ENCODE peak calls at places on chromosome 11, in five cellular contexts. P is stomach, Y is uterus, N is heart left ventricle, R is Caco-2. J is an unnamed sample.

GRCh38 chr11:116882386-116882785 is 45.0 kb upstream of the APOA1 start:
- DNase-seq in N (no peak), Y (no peak), P (no peak), R (no peak), J (no peak)

GRCh38 chr11:95647355-95647754 is 142.2 kb downstream of the FAM76B start:
- DNase-seq in R (no peak), N (no peak), Y (no peak), P (no peak), J (no peak)

GRCh38 chr11:77119531-77119936 is 8.5 kb upstream of the MYO7A start:
- DNase-seq in P (no peak), Y (no peak), R (no peak), N (no peak), J (no peak)

GRCh38 chr11:69361048-69361447 is 67.1 kb downstream of the MYEOV start:
- DNase-seq in P (no peak), Y (no peak), R (no peak), N (no peak), J (no peak)

GRCh38 chr11:77195071-77195705 is 67.1 kb downstream of the MYO7A start:
- DNase-seq in Y (no peak), P (no peak), R (no peak), N (no peak), J (no peak)

GRCh38 chr11:16572946-16573345 is 165.5 kb upstream of the C11orf58 start:
- DNase-seq in Y (no peak), R (no peak), P (no peak), N (no peak), J (no peak)

GRCh38 chr11:44563716-44564115 is 1.7 kb upstream of the CD82 start:
- DNase-seq in N (no peak), Y (no peak), P (no peak), R (no peak), J (no peak)

GRCh38 chr11:61899146-61899841 is 7.9 kb upstream of the FADS3 start:
- DNase-seq in P (peak; percentile 87), N (peak; percentile 85), Y (peak; percentile 86), R (peak; percentile 96), J (peak; percentile 96)

GRCh38 chr11:85718991-85719807 is 33.2 kb upstream of the CCDC89 start:
- DNase-seq in Y (no peak), N (peak; percentile 45), P (no peak), R (no peak), J (peak; percentile 21)

GRCh38 chr11:100851129-100851528 is 164.0 kb downstream of the ARHGAP42 start:
- DNase-seq in Y (no peak), N (no peak), P (no peak), R (no peak), J (no peak)

GRCh38 chr11:68890490-68891231 is 13.0 kb downstream of the MRPL21 start:
- DNase-seq in N (peak; percentile 93), P (peak; percentile 84), R (no peak), Y (peak; percentile 75), J (no peak)

GRCh38 chr11:122089111-122089510 is 26.9 kb downstream of the BLID start:
- DNase-seq in Y (no peak), N (no peak), R (no peak), P (no peak), J (no peak)

GRCh38 chr11:132186699-132187098 is 816.3 kb downstream of the NTM start:
- DNase-seq in Y (no peak), N (no peak), R (no peak), P (no peak), J (peak; percentile 37)
- TF ChIP-seq CTCF in Y (no peak), N (peak; percentile 12), R (peak; percentile 21), P (no peak), J (peak; percentile 48)

GRCh38 chr11:13354335-13354734 is 76.7 kb downstream of the BMAL1 start:
- DNase-seq in N (no peak), R (peak; percentile 30), Y (no peak), P (no peak), J (no peak)
- TF ChIP-seq CTCF in N (no peak), R (peak; percentile 30), Y (no peak), P (no peak), J (no peak)

GRCh38 chr11:130782361-130783221 is 133.7 kb downstream of the SNX19 start:
- DNase-seq in N (no peak), Y (no peak), P (no peak), R (no peak), J (no peak)
- TF ChIP-seq CTCF in N (no peak), Y (no peak), P (no peak), R (no peak), J (no peak)

GRCh38 chr11:63595296-63595695 is 18.9 kb downstream of the PLAAT3 start:
- DNase-seq in Y (no peak), R (no peak), N (no peak), P (no peak), J (no peak)

GRCh38 chr11:63592975-63593395 is 21.2 kb downstream of the PLAAT3 start:
- DNase-seq in P (no peak), Y (no peak), R (peak; percentile 67), N (no peak), J (peak; percentile 23)

GRCh38 chr11:63599211-63600122 is 14.8 kb downstream of the PLAAT3 start:
- DNase-seq in R (no peak), N (no peak), Y (no peak), P (no peak), J (no peak)

GRCh38 chr11:63602296-63602695 is 11.9 kb downstream of the PLAAT3 start:
- DNase-seq in P (no peak), R (no peak), Y (peak; percentile 36), N (no peak), J (no peak)

GRCh38 chr11:63598556-63598955 is 15.7 kb downstream of the PLAAT3 start:
- DNase-seq in R (no peak), Y (no peak), P (no peak), N (no peak), J (no peak)
- TF ChIP-seq CTCF in R (no peak), Y (no peak), P (no peak), N (no peak), J (no peak)

GRCh38 chr11:93197383-93198220 is at the start of gene SLC36A4:
- DNase-seq in R (peak; percentile 92), N (peak; percentile 87), Y (peak; percentile 87), P (peak; percentile 93), J (peak; percentile 92)
- TF ChIP-seq CTCF in R (no peak), N (no peak), Y (no peak), P (no peak), J (no peak)

GRCh38 chr11:597166-597725 is 18.5 kb downstream of the IRF7 start:
- DNase-seq in N (no peak), R (no peak), P (no peak), Y (no peak), J (no peak)
- TF ChIP-seq CTCF in N (no peak), R (no peak), P (no peak), Y (no peak), J (no peak)

GRCh38 chr11:43508511-43508918 is 149.8 kb downstream of the TTC17 start:
- DNase-seq in N (no peak), Y (no peak), R (no peak), P (no peak), J (no peak)

GRCh38 chr11:43505171-43505570 is 146.5 kb downstream of the TTC17 start:
- DNase-seq in N (no peak), R (no peak), Y (no peak), P (no peak), J (no peak)

GRCh38 chr11:43507171-43507570 is 148.5 kb downstream of the TTC17 start:
- DNase-seq in Y (no peak), R (no peak), P (no peak), N (no peak), J (no peak)

GRCh38 chr11:43504316-43504950 is 145.7 kb downstream of the TTC17 start:
- DNase-seq in Y (no peak), R (peak; percentile 42), N (no peak), P (no peak), J (peak; percentile 15)

GRCh38 chr11:43503417-43503816 is 144.7 kb downstream of the TTC17 start:
- DNase-seq in R (no peak), P (no peak), Y (no peak), N (no peak), J (no peak)
- TF ChIP-seq CTCF in R (no peak), P (no peak), Y (no peak), N (no peak), J (no peak)

GRCh38 chr11:64344160-64344559 is 4.2 kb downstream of the CCDC88B start:
- DNase-seq in P (no peak), Y (no peak), R (no peak), N (no peak), J (no peak)

GRCh38 chr11:64342869-64343739 is 3.1 kb downstream of the CCDC88B start:
- DNase-seq in R (no peak), N (no peak), P (no peak), Y (no peak), J (no peak)

GRCh38 chr11:64341851-64342791 is 2.1 kb downstream of the CCDC88B start:
- DNase-seq in P (peak; percentile 96), R (no peak), Y (peak; percentile 89), N (peak; percentile 88), J (peak; percentile 95)

GRCh38 chr11:64344721-64345120 is 4.7 kb downstream of the CCDC88B start:
- DNase-seq in Y (no peak), N (no peak), P (no peak), R (no peak), J (no peak)

DNA sequence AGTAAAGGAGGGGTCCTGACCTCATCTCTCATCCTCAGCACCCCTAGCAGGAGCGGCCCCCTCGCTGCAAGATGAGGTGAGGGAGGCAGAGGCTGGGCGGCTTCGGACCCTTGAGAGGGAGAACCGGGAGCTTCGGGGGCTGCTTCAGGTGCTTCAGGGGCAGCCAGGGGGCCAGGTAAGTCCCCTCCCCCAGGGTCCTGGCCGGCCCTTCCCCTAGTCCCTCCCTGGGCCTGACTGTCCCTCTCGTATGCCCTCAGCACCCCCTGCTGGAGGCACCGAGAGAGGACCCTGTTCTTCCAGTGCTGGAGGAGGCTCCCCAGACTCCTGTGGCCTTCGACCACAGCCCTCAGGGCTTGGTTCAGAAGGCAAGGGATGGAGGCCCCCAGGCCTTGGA is 3.7 kb downstream of the CCDC88B start:
- DNase-seq in P (peak; percentile 44), R (peak; percentile 68), N (no peak), Y (no peak), J (no peak)
- TF ChIP-seq CTCF in P (no peak), R (peak; percentile 43), N (peak; percentile 25), Y (no peak), J (peak; percentile 30)

GRCh38 chr11:37353192-37353591 is 755.2 kb upstream of the RAG2 start:
- DNase-seq in R (no peak), P (no peak), Y (no peak), N (no peak), J (no peak)

GRCh38 chr11:37352485-37352884 is 754.4 kb upstream of the RAG2 start:
- DNase-seq in R (no peak), Y (no peak), N (no peak), P (no peak), J (no peak)
- TF ChIP-seq CTCF in R (no peak), Y (no peak), N (no peak), P (no peak), J (no peak)